ENCODE peak calls at places on chromosomes 7 and 10, in six cellular contexts. U is brain microvascular endothelial cell, C is A549, D is MCF 10A, L is mucosa of descending colon, V is GM06990. R is an unnamed sample.

GRCh38 chr10:99730026-99730425 is 1.9 kb downstream of the COX15 start:
- DNase-seq in U (peak), C (no peak), D (peak), L (no peak), V (no peak), R (no peak)

GRCh38 chr7:158142657-158143056 is 445.0 kb downstream of the PTPRN2 start:
- DNase-seq in U (no peak), C (no peak), D (no peak), L (no peak), V (no peak), R (no peak)

GRCh38 chr7:134926396-134926795 is 59.9 kb upstream of the AGBL3 start:
- DNase-seq in U (no peak), C (no peak), D (no peak), L (no peak), V (no peak), R (no peak)

GRCh38 chr10:132497083-132497680 is 40.4 kb upstream of the INPP5A start:
- DNase-seq in U (no peak), C (no peak), D (no peak), L (no peak), V (no peak), R (no peak)

GRCh38 chr7:1639071-1639470 is 31.0 kb upstream of the ELFN1 start:
- DNase-seq in U (no peak), C (no peak), D (no peak), L (no peak), V (no peak), R (no peak)

GRCh38 chr7:2018786-2019692 is 213.7 kb downstream of the MAD1L1 start:
- DNase-seq in U (peak), C (no peak), D (no peak), L (peak), V (no peak), R (no peak)

GRCh38 chr10:122279725-122280141 is 8.6 kb downstream of the BTBD16 start:
- DNase-seq in U (peak), C (peak), D (peak), L (peak), V (no peak), R (no peak)

GRCh38 chr7:120554960-120555571 is 282.1 kb downstream of the KCND2 start:
- DNase-seq in U (peak), C (peak), D (peak), L (peak), V (no peak), R (no peak)

GRCh38 chr7:35802649-35803048 is 1.8 kb downstream of the SEPTIN7 start:
- DNase-seq in U (no peak), C (no peak), D (no peak), L (no peak), V (peak), R (no peak)

GRCh38 chr10:35396560-35397434 is 60.5 kb downstream of the CCNY start:
- DNase-seq in U (no peak), C (no peak), D (no peak), L (no peak), V (no peak), R (no peak)

GRCh38 chr10:29634764-29635625 is at the start of gene SVIL:
- DNase-seq in U (peak), C (no peak), D (peak), L (peak), V (no peak), R (no peak)
- TF ChIP-seq CTCF in U (peak), C (no peak), D (no peak), L (no peak), V (no peak), R (no peak)

GRCh38 chr10:82037076-82037475 is 162.1 kb downstream of the NRG3 start:
- DNase-seq in U (no peak), C (no peak), D (peak), L (no peak), V (no peak), R (no peak)

GRCh38 chr10:82038587-82038986 is 163.6 kb downstream of the NRG3 start:
- DNase-seq in U (no peak), C (no peak), D (no peak), L (no peak), V (no peak), R (no peak)

DNA sequence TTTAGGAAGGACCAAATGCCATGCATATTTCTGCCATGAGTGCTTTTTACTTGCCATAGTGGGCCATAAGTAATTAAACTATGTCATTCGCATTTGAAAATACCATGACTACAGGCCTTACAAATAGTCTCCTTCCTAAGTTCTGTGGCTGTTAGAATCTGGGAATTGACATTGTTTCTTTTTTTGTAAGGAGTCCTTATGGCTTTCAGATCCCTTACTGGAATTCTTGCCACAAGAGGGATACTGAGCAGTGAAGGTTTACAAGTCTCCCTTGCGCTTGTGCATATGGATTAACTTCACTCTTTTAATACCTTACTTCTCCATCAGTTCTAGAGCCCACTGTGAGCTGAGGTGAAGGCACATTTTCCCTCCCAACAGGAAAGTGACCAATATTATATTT is 166.0 kb downstream of the NRG3 start:
- DNase-seq in U (no peak), C (no peak), D (no peak), L (no peak), V (no peak), R (no peak)
- TF ChIP-seq CTCF in U (no peak), C (no peak), D (no peak), L (no peak), V (no peak), R (no peak)

DNA sequence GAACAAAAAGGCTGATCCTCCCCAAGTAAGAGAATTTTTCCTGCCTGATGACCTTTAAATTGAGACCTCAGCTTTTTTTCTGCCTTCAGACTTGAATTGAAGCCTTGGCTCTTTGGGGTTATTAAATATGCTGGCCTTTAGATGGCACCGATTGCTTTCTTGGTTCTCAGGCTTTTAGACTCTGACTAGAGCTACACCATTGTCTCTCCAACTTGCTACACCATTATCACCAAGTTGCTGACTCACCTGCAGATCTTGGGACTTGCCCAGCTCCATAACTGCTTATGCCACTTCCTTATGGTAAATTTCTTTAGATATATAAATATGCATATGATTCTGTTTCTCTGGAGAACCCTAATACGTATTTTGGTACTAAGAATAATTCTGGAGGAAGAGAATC is 3.1 kb upstream of the ABCA13 start:
- DNase-seq in U (peak), C (peak), D (peak), L (no peak), V (no peak), R (no peak)
- TF ChIP-seq CTCF in U (peak), C (no peak), D (no peak), L (no peak), V (no peak), R (no peak)

GRCh38 chr7:50342616-50343114 is 38.1 kb downstream of the IKZF1 start:
- DNase-seq in U (no peak), C (no peak), D (peak), L (no peak), V (no peak), R (no peak)
- TF ChIP-seq CTCF in U (no peak), C (no peak), D (no peak), L (no peak), V (no peak), R (no peak)

GRCh38 chr10:27865221-27865635 is 119.6 kb upstream of the MKX start:
- DNase-seq in U (no peak), C (no peak), D (peak), L (no peak), V (no peak), R (no peak)
- TF ChIP-seq CTCF in U (no peak), C (no peak), D (no peak), L (no peak), V (no peak), R (no peak)

GRCh38 chr10:126902157-126902556 is 3.1 kb upstream of the DOCK1 start:
- DNase-seq in U (peak), C (peak), D (peak), L (no peak), V (no peak), R (no peak)
- TF ChIP-seq CTCF in U (peak), C (no peak), D (peak), L (no peak), V (no peak), R (no peak)

DNA sequence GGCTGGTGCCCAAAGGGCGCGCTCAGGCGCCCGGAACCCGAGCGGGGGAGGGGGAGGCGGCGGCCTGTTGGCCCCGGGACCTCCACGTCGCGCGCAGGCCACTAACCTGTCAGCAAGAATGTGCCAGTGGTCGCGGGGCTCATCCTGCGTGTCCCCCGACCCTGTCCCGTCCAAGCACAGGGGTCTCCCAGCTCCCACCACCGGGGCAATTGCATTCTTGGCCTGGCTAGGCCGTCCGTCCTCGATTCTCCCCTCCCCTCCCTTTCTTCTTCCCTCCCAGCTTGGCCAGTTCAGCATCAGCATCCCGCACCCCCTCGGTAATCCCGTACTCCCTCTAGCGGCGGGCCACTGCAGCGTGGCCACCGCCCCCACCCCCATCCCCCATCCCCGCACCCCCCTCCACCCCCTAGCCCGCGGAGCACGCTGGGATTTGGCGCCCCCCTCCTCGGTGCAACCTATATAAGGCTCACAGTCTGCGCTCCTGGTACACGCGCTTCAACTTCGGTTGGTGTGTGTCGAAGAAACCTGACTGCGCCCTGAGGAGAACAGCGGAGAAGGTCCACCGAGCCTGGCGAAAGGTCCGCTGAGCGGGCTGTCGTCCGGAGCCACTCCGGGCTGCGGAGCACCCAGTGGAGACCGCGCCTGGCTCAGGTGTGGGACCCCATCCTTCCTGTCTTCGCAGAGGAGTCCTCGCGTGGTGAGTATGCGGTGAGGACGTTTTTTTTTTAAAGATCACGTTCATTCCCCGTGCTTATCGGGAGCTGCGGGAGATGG is at the start of gene SGCE:
- DNase-seq in U (peak), C (peak), D (peak), L (peak), V (peak), R (peak)
- TF ChIP-seq CTCF in U (peak), C (peak), D (peak), L (peak), V (peak), R (no peak)

DNA sequence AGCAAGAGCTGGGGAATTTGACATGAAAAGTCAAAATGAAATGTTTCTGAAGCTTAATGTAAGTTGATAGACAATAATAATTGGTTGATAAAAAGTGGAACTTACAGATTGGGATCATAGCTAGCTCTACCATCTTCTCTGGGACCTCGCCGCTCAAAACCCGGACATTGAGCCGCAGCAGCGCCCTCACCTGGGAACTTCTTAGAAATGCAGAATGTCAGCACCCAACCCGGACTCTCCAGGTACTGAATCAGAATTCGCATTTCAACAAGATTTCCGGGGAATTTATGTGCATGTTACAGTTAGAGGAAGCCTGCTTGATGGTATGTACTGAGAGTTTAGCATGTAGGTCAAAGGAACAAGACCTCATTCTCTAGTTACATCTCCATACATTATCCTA is 36.7 kb upstream of the ABLIM1 start:
- DNase-seq in U (no peak), C (peak), D (peak), L (peak), V (no peak), R (no peak)
- TF ChIP-seq CTCF in U (peak), C (peak), D (peak), L (peak), V (peak), R (no peak)

GRCh38 chr7:43296306-43296705 is 183.9 kb downstream of the HECW1 start:
- DNase-seq in U (no peak), C (peak), D (no peak), L (no peak), V (no peak), R (no peak)
- TF ChIP-seq CTCF in U (peak), C (no peak), D (no peak), L (no peak), V (no peak), R (no peak)

DNA sequence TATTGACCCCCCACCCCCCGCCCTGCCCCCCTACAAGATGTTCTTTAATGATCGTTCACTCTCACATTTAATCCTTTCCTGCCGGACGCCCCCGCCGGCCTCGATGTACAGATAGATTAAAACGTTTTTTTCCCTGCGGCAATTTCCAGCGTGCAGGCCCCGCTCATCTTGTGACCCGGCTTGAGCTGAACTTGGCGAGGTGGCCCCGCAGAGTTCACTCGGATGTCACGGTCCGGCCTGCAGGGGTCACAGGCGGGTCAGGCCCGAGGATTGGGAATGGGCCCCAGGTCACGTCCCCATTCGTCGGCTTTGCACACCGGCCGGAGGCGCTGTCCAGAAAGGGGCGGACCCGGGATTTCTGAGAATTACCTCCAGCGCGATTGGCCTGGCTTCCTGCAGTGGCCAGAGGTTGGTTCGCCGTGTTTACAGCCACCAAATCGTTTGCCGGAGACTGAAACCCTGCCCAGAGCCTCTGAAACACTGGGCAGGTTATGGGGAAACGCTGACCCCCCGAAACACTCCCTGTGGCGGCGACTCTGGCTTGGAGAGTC is 1.9 kb upstream of the CYP26A1 start:
- DNase-seq in U (no peak), C (peak), D (no peak), L (peak), V (no peak), R (no peak)
- TF ChIP-seq CTCF in U (no peak), C (no peak), D (no peak), L (no peak), V (no peak), R (no peak)

R was measured in omental fat pad.